ENCODE peak calls at places on chromosome 4, in ten cellular contexts. F is HFF-Myc, R is Panc1, B is activated B cell treated with CpG ODN at 0.5 μM for 24 hours, H is H9, M is kidney epithelial cell, Z is coronary artery, L is ovary, X is AG09319, S is RWPE1. E is an unnamed sample.

GRCh38 chr4:139175647-139176298 is 1.2 kb downstream of the ELF2 start:
- DNase-seq in M (no peak), R (no peak), B (no peak), F (no peak), Z (no peak), L (no peak), X (no peak), S (no peak), H (no peak), E (no peak)

GRCh38 chr4:152308925-152309324 is 227.0 kb downstream of the FBXW7 start:
- DNase-seq in B (no peak), F (peak; percentile 35), S (no peak), L (no peak), X (no peak), M (no peak), Z (no peak), H (no peak), R (no peak), E (no peak)

GRCh38 chr4:124095596-124095995 is 616.9 kb downstream of the ANKRD50 start:
- DNase-seq in Z (no peak), F (no peak), R (no peak), H (no peak), X (no peak), B (no peak), L (no peak), S (no peak), M (no peak), E (no peak)

GRCh38 chr4:74109116-74109791 is 10.3 kb upstream of the CXCL2 start:
- DNase-seq in L (no peak), B (no peak), Z (no peak), S (peak; percentile 80), H (peak; percentile 62), R (peak; percentile 86), X (peak; percentile 86), M (peak; percentile 86), F (peak; percentile 80), E (peak; percentile 74)

GRCh38 chr4:128940966-128941365 is 131.5 kb downstream of the JADE1 start:
- DNase-seq in Z (no peak), X (no peak), L (no peak), M (no peak), F (no peak), H (no peak), S (no peak), R (no peak), B (no peak), E (no peak)

GRCh38 chr4:37767546-37767945 is 58.9 kb upstream of the PGM2 start:
- DNase-seq in H (no peak), M (peak; percentile 35), L (peak; percentile 11), F (no peak), R (no peak), B (no peak), S (peak; percentile 28), X (no peak), Z (no peak), E (peak; percentile 50)

GRCh38 chr4:84028340-84028739 is 470.8 kb downstream of the NKX6-1 start:
- DNase-seq in Z (no peak), X (no peak), B (no peak), F (no peak), S (no peak), R (no peak), L (no peak), M (no peak), H (peak; percentile 43), E (no peak)

GRCh38 chr4:20895208-20895607 is 194.9 kb downstream of the PACRGL start:
- DNase-seq in F (no peak), S (no peak), B (no peak), M (no peak), Z (no peak), X (no peak), H (no peak), R (no peak), L (no peak), E (no peak)

GRCh38 chr4:79163981-79164490 is 161.8 kb downstream of the NAA11 start:
- DNase-seq in X (no peak), H (no peak), L (no peak), B (no peak), S (no peak), M (no peak), F (no peak), Z (no peak), R (no peak), E (no peak)

GRCh38 chr4:161827013-161827412 is 336.8 kb downstream of the FSTL5 start:
- DNase-seq in Z (no peak), L (no peak), H (peak; percentile 21), S (no peak), X (no peak), M (no peak), R (no peak), B (no peak), F (no peak), E (no peak)
- TF ChIP-seq CTCF in Z (no peak), L (no peak), H (no peak), S (no peak), X (no peak), M (no peak), R (no peak), B (no peak), F (no peak), E (no peak)

DNA sequence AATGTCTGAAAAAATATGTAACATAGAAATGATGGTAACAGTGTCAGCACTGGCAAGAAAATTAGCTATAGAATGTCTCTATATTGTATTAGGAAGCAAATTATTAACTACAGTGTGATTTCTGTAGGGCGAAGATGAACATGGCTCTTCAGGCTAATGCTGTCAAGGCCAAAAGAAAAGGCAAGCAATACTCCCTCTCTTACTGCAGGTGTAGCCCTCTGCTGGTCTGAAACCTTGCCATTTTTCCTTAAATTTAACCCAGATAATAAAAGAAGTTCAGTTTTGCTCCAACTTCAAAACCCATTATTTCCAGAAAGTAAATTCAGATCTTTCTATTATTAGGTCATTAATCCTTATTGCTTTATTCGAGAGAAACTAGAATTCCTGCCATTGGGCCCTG is 215.9 kb downstream of the LRBA start:
- DNase-seq in X (no peak), R (no peak), Z (no peak), H (no peak), F (no peak), S (no peak), B (no peak), L (no peak), M (no peak), E (no peak)
- TF ChIP-seq CTCF in X (no peak), R (no peak), Z (no peak), H (peak; percentile 63), F (peak; percentile 14), S (no peak), B (no peak), L (no peak), M (no peak), E (no peak)

DNA sequence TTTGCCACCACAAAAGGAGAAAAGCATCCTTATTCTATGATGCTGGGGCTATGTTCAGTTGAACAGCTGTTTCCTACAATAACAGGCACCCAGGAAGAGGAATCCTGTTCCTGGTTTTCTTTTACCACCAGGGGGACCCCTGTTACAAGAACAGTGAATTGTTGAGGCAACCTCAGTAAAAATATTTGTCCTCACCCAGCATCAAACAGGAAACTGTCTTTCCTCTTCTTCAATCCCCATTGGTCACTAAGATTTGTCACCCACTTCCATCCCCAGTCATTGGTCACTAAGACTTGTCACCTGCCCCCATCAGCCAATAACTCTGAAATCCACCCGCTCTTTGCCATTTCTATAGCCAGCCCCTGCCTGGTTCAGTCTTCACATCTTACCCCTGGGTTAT is 143.5 kb upstream of the GALNT7 start:
- DNase-seq in F (peak; percentile 47), H (peak; percentile 65), S (peak; percentile 63), Z (no peak), R (no peak), L (peak; percentile 39), B (no peak), M (no peak), X (peak; percentile 36), E (no peak)
- TF ChIP-seq CTCF in F (peak; percentile 62), H (peak; percentile 89), S (peak; percentile 68), Z (peak; percentile 53), R (peak; percentile 73), L (peak; percentile 61), B (no peak), M (peak; percentile 60), X (peak; percentile 73), E (peak; percentile 72)

DNA sequence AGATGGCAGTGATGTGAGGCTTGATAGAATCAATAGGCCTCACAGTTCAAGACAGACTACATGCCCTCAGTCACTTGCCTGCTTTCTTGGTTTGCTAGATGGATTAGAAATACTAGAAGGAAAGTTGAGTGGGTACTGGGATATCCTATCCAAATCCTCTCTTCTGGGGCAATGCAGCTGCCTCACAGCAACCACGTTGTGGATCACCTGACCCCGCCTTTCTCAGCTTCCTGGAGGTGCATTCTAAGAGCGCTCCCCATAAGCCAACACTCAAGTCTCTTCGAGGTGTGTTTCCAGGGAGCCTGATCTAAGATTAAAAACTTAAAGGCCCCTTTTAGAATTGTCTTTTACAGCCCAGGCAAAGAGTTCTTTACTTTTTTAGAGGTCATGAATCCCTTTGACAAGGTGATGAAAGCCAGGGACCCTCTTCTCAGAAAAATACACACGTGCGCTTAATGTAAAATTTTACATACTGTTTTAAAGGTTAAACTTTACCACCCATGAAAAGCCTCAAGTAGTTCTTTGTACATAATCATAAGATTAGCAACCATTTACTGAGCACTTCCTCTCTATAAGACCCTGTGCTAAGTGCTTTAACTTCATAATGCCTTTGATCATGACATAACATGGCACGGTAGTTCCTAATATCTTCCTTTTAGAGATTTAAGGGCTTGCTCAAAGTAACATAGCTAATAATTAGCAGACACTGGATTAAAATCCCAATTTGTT is 840 bp upstream of the RPL34 start:
- DNase-seq in X (no peak), Z (no peak), S (no peak), B (no peak), L (no peak), H (no peak), F (no peak), R (no peak), M (no peak), E (no peak)
- TF ChIP-seq CTCF in X (no peak), Z (no peak), S (no peak), B (no peak), L (no peak), H (no peak), F (no peak), R (no peak), M (no peak), E (no peak)

DNA sequence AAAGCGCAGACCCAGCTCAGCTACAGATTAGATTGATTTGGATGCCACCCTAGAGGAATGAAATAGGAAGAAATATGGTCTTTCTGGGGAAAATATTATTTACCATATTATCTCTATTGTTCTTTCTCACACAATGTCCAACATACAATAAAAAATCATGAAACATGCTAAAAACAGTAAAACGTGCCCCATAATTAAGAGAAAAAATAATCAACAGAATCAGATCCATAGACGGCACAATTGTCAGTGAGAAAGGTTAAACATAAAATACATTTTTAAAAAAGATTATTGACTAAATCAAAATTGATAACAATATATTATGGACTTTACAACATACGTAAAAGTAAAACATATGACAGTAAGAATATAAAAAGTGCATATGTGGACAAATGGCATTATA is 90.9 kb downstream of the ENPP6 start:
- DNase-seq in X (no peak), Z (no peak), S (no peak), F (no peak), H (no peak), B (no peak), M (no peak), L (no peak), R (no peak), E (no peak)
- TF ChIP-seq CTCF in X (no peak), Z (no peak), S (no peak), F (no peak), H (no peak), B (no peak), M (no peak), L (no peak), R (no peak), E (no peak)

GRCh38 chr4:158411180-158411721 is 110.4 kb upstream of the RXFP1 start:
- DNase-seq in Z (no peak), S (no peak), M (no peak), H (no peak), B (no peak), F (no peak), R (no peak), L (no peak), X (no peak), E (no peak)

GRCh38 chr4:158410272-158410671 is 111.4 kb upstream of the RXFP1 start:
- DNase-seq in B (no peak), Z (no peak), M (no peak), X (peak; percentile 20), F (no peak), H (no peak), L (no peak), S (peak; percentile 20), R (no peak), E (no peak)
- TF ChIP-seq CTCF in B (no peak), Z (no peak), M (no peak), X (peak; percentile 25), F (no peak), H (peak; percentile 26), L (no peak), S (no peak), R (peak; percentile 18), E (no peak)